ENCODE peak calls at places on chromosomes 12 and 14, in seven cellular contexts. One of them, this sample, is unnamed.

GRCh38 chr12:25942709-25943108 is 15.8 kb upstream of the RASSF8 start:
- DNase-seq in A549: no peak
- DNase-seq in heart right ventricle: no peak
- DNase-seq in endothelial cell of umbilical vein: no peak
- DNase-seq in heart left ventricle: no peak
- DNase-seq in astrocyte of the cerebellum: no peak
- DNase-seq in kidney epithelial cell: no peak
- DNase-seq in this sample: no peak

GRCh38 chr12:71626098-71626497 is 37.5 kb downstream of the ZFC3H1 start:
- DNase-seq in endothelial cell of umbilical vein: peak
- DNase-seq in heart right ventricle: peak
- DNase-seq in A549: no peak
- DNase-seq in heart left ventricle: no peak
- DNase-seq in astrocyte of the cerebellum: no peak
- DNase-seq in kidney epithelial cell: no peak
- DNase-seq in this sample: no peak

GRCh38 chr12:107503129-107503850 is 182.3 kb upstream of the PWP1 start:
- DNase-seq in endothelial cell of umbilical vein: no peak
- DNase-seq in heart left ventricle: no peak
- DNase-seq in A549: no peak
- DNase-seq in astrocyte of the cerebellum: no peak
- DNase-seq in heart right ventricle: no peak
- DNase-seq in kidney epithelial cell: no peak
- DNase-seq in this sample: no peak

GRCh38 chr14:48584031-48584430 is 908.6 kb upstream of the MDGA2 start:
- DNase-seq in heart right ventricle: no peak
- DNase-seq in heart left ventricle: no peak
- DNase-seq in astrocyte of the cerebellum: no peak
- DNase-seq in endothelial cell of umbilical vein: no peak
- DNase-seq in A549: no peak
- DNase-seq in kidney epithelial cell: peak
- DNase-seq in this sample: no peak

GRCh38 chr14:51856897-51857296 is 3.5 kb upstream of the GNG2 start:
- DNase-seq in heart left ventricle: no peak
- DNase-seq in astrocyte of the cerebellum: no peak
- DNase-seq in A549: no peak
- DNase-seq in heart right ventricle: no peak
- DNase-seq in kidney epithelial cell: no peak
- DNase-seq in endothelial cell of umbilical vein: no peak
- DNase-seq in this sample: no peak

GRCh38 chr14:85601246-85601645 is 71.3 kb downstream of the FLRT2 start:
- DNase-seq in kidney epithelial cell: no peak
- DNase-seq in astrocyte of the cerebellum: no peak
- DNase-seq in heart left ventricle: no peak
- DNase-seq in endothelial cell of umbilical vein: no peak
- DNase-seq in heart right ventricle: no peak
- DNase-seq in A549: no peak
- DNase-seq in this sample: no peak

GRCh38 chr14:93011650-93012317 is 88.8 kb downstream of the CHGA start:
- DNase-seq in heart right ventricle: no peak
- DNase-seq in astrocyte of the cerebellum: no peak
- DNase-seq in heart left ventricle: no peak
- DNase-seq in kidney epithelial cell: no peak
- DNase-seq in A549: no peak
- DNase-seq in endothelial cell of umbilical vein: no peak
- DNase-seq in this sample: no peak

GRCh38 chr12:107660230-107660629 is 25.4 kb upstream of the PWP1 start:
- DNase-seq in heart left ventricle: no peak
- DNase-seq in astrocyte of the cerebellum: no peak
- DNase-seq in A549: no peak
- DNase-seq in heart right ventricle: no peak
- DNase-seq in kidney epithelial cell: no peak
- DNase-seq in endothelial cell of umbilical vein: no peak
- DNase-seq in this sample: no peak

GRCh38 chr12:112837629-112838191 is 46.2 kb downstream of the RPH3A start:
- DNase-seq in astrocyte of the cerebellum: no peak
- DNase-seq in A549: peak
- DNase-seq in endothelial cell of umbilical vein: peak
- DNase-seq in kidney epithelial cell: no peak
- DNase-seq in heart right ventricle: no peak
- DNase-seq in heart left ventricle: no peak
- DNase-seq in this sample: no peak

GRCh38 chr12:102950950-102951490 is 6.5 kb upstream of the ASCL1 start:
- DNase-seq in astrocyte of the cerebellum: no peak
- DNase-seq in kidney epithelial cell: no peak
- DNase-seq in A549: no peak
- DNase-seq in endothelial cell of umbilical vein: no peak
- DNase-seq in heart right ventricle: no peak
- DNase-seq in heart left ventricle: no peak
- DNase-seq in this sample: no peak

GRCh38 chr12:25972783-25973182 is 14.3 kb downstream of the RASSF8 start:
- DNase-seq in heart right ventricle: no peak
- DNase-seq in A549: no peak
- DNase-seq in kidney epithelial cell: no peak
- DNase-seq in endothelial cell of umbilical vein: no peak
- DNase-seq in astrocyte of the cerebellum: no peak
- DNase-seq in heart left ventricle: no peak
- DNase-seq in this sample: no peak

GRCh38 chr14:22558221-22558913 is 30.7 kb downstream of the DAD1 start:
- DNase-seq in astrocyte of the cerebellum: no peak
- DNase-seq in heart left ventricle: no peak
- DNase-seq in kidney epithelial cell: no peak
- DNase-seq in endothelial cell of umbilical vein: no peak
- DNase-seq in heart right ventricle: no peak
- DNase-seq in A549: no peak
- DNase-seq in this sample: no peak

GRCh38 chr14:80390911-80391310 is 179.6 kb upstream of the DIO2 start:
- DNase-seq in astrocyte of the cerebellum: no peak
- DNase-seq in A549: peak
- DNase-seq in heart left ventricle: no peak
- DNase-seq in heart right ventricle: no peak
- DNase-seq in kidney epithelial cell: peak
- DNase-seq in endothelial cell of umbilical vein: peak
- DNase-seq in this sample: no peak

GRCh38 chr12:129486931-129487330 is 416.9 kb downstream of the TMEM132D start:
- DNase-seq in A549: no peak
- DNase-seq in astrocyte of the cerebellum: no peak
- DNase-seq in endothelial cell of umbilical vein: no peak
- DNase-seq in heart right ventricle: no peak
- DNase-seq in kidney epithelial cell: no peak
- DNase-seq in heart left ventricle: no peak
- DNase-seq in this sample: no peak

GRCh38 chr14:68377459-68377858 is 415.4 kb downstream of the ZFP36L1 start:
- DNase-seq in kidney epithelial cell: no peak
- DNase-seq in heart left ventricle: peak
- DNase-seq in astrocyte of the cerebellum: no peak
- DNase-seq in endothelial cell of umbilical vein: peak
- DNase-seq in A549: no peak
- DNase-seq in heart right ventricle: peak
- DNase-seq in this sample: peak

GRCh38 chr14:65958664-65959562 is 527.3 kb upstream of the CCDC196 start:
- DNase-seq in endothelial cell of umbilical vein: peak
- DNase-seq in kidney epithelial cell: no peak
- DNase-seq in heart left ventricle: no peak
- DNase-seq in heart right ventricle: no peak
- DNase-seq in A549: peak
- DNase-seq in astrocyte of the cerebellum: no peak
- DNase-seq in this sample: no peak

GRCh38 chr12:26032290-26032689 is 73.8 kb downstream of the RASSF8 start:
- DNase-seq in heart right ventricle: no peak
- DNase-seq in kidney epithelial cell: no peak
- DNase-seq in astrocyte of the cerebellum: no peak
- DNase-seq in endothelial cell of umbilical vein: no peak
- DNase-seq in A549: no peak
- DNase-seq in heart left ventricle: no peak
- DNase-seq in this sample: no peak

GRCh38 chr12:28963554-28963953 is 185.5 kb upstream of the FAR2 start:
- DNase-seq in astrocyte of the cerebellum: no peak
- DNase-seq in kidney epithelial cell: no peak
- DNase-seq in heart right ventricle: no peak
- DNase-seq in A549: no peak
- DNase-seq in heart left ventricle: no peak
- DNase-seq in endothelial cell of umbilical vein: peak
- DNase-seq in this sample: no peak

GRCh38 chr12:835754-836493 is 83.5 kb downstream of the WNK1 start:
- DNase-seq in heart right ventricle: no peak
- DNase-seq in heart left ventricle: no peak
- DNase-seq in A549: no peak
- DNase-seq in astrocyte of the cerebellum: no peak
- DNase-seq in kidney epithelial cell: no peak
- DNase-seq in endothelial cell of umbilical vein: no peak
- DNase-seq in this sample: no peak

GRCh38 chr12:56677680-56678079 is 10.4 kb downstream of the PTGES3 start:
- DNase-seq in heart left ventricle: no peak
- DNase-seq in heart right ventricle: no peak
- DNase-seq in astrocyte of the cerebellum: no peak
- DNase-seq in kidney epithelial cell: no peak
- DNase-seq in endothelial cell of umbilical vein: no peak
- DNase-seq in A549: no peak
- DNase-seq in this sample: no peak

GRCh38 chr12:76341436-76342030 is 6.7 kb downstream of the BBS10 start:
- DNase-seq in endothelial cell of umbilical vein: peak
- DNase-seq in heart right ventricle: no peak
- DNase-seq in A549: no peak
- DNase-seq in astrocyte of the cerebellum: no peak
- DNase-seq in heart left ventricle: no peak
- DNase-seq in kidney epithelial cell: no peak
- DNase-seq in this sample: no peak

GRCh38 chr14:54676822-54677708 is 110.1 kb downstream of the SAMD4A start:
- DNase-seq in heart left ventricle: peak
- DNase-seq in A549: peak
- DNase-seq in heart right ventricle: peak
- DNase-seq in endothelial cell of umbilical vein: peak
- DNase-seq in kidney epithelial cell: peak
- DNase-seq in astrocyte of the cerebellum: peak
- DNase-seq in this sample: no peak

GRCh38 chr12:2719405-2719804 is 75.4 kb upstream of the FKBP4 start:
- DNase-seq in endothelial cell of umbilical vein: no peak
- DNase-seq in heart left ventricle: no peak
- DNase-seq in kidney epithelial cell: no peak
- DNase-seq in A549: no peak
- DNase-seq in astrocyte of the cerebellum: no peak
- DNase-seq in heart right ventricle: no peak
- DNase-seq in this sample: no peak

GRCh38 chr12:113932411-113933196 is 33.5 kb downstream of the RBM19 start:
- DNase-seq in endothelial cell of umbilical vein: peak
- DNase-seq in astrocyte of the cerebellum: peak
- DNase-seq in heart right ventricle: no peak
- DNase-seq in heart left ventricle: no peak
- DNase-seq in kidney epithelial cell: no peak
- DNase-seq in A549: no peak
- DNase-seq in this sample: no peak

GRCh38 chr14:77570706-77571293 is 45.6 kb downstream of the SPTLC2 start:
- DNase-seq in A549: no peak
- DNase-seq in astrocyte of the cerebellum: no peak
- DNase-seq in heart right ventricle: no peak
- DNase-seq in kidney epithelial cell: no peak
- DNase-seq in heart left ventricle: no peak
- DNase-seq in endothelial cell of umbilical vein: no peak
- DNase-seq in this sample: no peak

GRCh38 chr12:65642006-65642695 is 182.1 kb upstream of the HMGA2 start:
- DNase-seq in astrocyte of the cerebellum: no peak
- DNase-seq in kidney epithelial cell: no peak
- DNase-seq in heart right ventricle: no peak
- DNase-seq in A549: no peak
- DNase-seq in heart left ventricle: no peak
- DNase-seq in endothelial cell of umbilical vein: no peak
- DNase-seq in this sample: no peak

GRCh38 chr14:100734031-100734990 is 7.6 kb downstream of the DLK1 start:
- DNase-seq in astrocyte of the cerebellum: no peak
- DNase-seq in heart right ventricle: no peak
- DNase-seq in kidney epithelial cell: no peak
- DNase-seq in heart left ventricle: peak
- DNase-seq in endothelial cell of umbilical vein: no peak
- DNase-seq in A549: no peak
- DNase-seq in this sample: no peak
- H3K4me3 ChIP-seq in astrocyte of the cerebellum: no peak
- H3K4me3 ChIP-seq in heart right ventricle: no peak
- H3K4me3 ChIP-seq in kidney epithelial cell: no peak
- H3K4me3 ChIP-seq in heart left ventricle: no peak
- H3K4me3 ChIP-seq in endothelial cell of umbilical vein: no peak
- H3K4me3 ChIP-seq in A549: no peak
- H3K4me3 ChIP-seq in this sample: no peak

GRCh38 chr14:50272498-50272897 is 39.5 kb downstream of the L2HGDH start:
- DNase-seq in astrocyte of the cerebellum: no peak
- DNase-seq in endothelial cell of umbilical vein: no peak
- DNase-seq in kidney epithelial cell: no peak
- DNase-seq in heart right ventricle: no peak
- DNase-seq in A549: no peak
- DNase-seq in heart left ventricle: no peak
- DNase-seq in this sample: no peak
- H3K4me3 ChIP-seq in astrocyte of the cerebellum: no peak
- H3K4me3 ChIP-seq in endothelial cell of umbilical vein: no peak
- H3K4me3 ChIP-seq in kidney epithelial cell: no peak
- H3K4me3 ChIP-seq in heart right ventricle: no peak
- H3K4me3 ChIP-seq in A549: no peak
- H3K4me3 ChIP-seq in heart left ventricle: no peak
- H3K4me3 ChIP-seq in this sample: no peak

DNA sequence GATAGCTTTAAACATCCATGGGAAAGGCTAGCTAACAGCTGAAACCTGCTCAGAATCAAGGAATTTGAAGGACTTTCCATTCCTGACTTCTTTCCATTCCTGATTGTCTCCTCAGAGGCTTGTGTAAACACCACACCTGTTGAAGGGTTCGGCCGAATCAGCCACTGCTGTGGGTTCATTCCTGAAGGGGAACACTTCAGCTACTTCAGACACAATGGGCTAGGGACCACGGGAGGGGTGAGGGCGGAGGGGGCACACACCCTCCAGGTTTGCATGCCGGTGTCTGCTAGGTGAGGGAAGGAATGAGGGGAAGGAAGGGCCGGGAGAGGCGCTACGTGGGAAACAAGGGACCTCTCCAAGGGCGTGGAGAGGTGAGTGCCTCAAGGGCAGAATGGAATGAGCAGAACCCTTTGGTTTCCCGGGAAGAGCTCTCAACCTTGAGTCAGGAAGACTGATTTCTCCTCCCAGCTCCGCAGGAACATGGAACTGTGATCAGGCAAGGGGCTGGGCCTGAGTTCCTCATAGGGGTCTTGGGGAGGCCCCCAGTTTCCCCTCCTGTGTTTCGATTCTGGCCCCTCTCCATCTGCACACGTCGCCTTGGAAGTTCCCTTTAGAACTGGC is 1.4 kb downstream of the GPRC5A start:
- DNase-seq in kidney epithelial cell: no peak
- DNase-seq in A549: no peak
- DNase-seq in endothelial cell of umbilical vein: no peak
- DNase-seq in astrocyte of the cerebellum: no peak
- DNase-seq in heart right ventricle: no peak
- DNase-seq in heart left ventricle: no peak
- DNase-seq in this sample: no peak
- H3K4me3 ChIP-seq in kidney epithelial cell: peak
- H3K4me3 ChIP-seq in A549: peak
- H3K4me3 ChIP-seq in endothelial cell of umbilical vein: no peak
- H3K4me3 ChIP-seq in astrocyte of the cerebellum: peak
- H3K4me3 ChIP-seq in heart right ventricle: no peak
- H3K4me3 ChIP-seq in heart left ventricle: no peak
- H3K4me3 ChIP-seq in this sample: peak

DNA sequence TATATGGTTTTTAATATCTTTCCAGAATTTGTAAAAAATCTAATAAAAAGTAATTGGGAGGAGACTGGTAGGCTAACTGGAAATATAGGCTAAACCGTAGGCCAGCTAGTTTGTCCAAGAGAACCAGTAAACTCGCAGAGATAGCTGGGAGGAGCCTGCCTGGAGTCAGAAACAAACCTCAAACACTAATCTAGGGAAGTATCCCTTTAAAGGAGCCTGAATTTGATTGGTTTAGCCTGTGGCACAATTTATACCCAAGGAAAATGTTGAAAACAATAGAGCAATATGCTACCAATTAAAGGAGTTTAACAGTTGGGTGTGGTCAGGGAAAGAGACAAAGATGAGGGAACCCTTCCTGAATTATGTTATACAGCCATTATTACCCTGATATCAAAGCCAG is 109.6 kb downstream of the EML5 start:
- DNase-seq in A549: no peak
- DNase-seq in heart right ventricle: no peak
- DNase-seq in endothelial cell of umbilical vein: no peak
- DNase-seq in kidney epithelial cell: no peak
- DNase-seq in astrocyte of the cerebellum: no peak
- DNase-seq in heart left ventricle: no peak
- DNase-seq in this sample: no peak
- H3K4me3 ChIP-seq in A549: no peak
- H3K4me3 ChIP-seq in heart right ventricle: no peak
- H3K4me3 ChIP-seq in endothelial cell of umbilical vein: no peak
- H3K4me3 ChIP-seq in kidney epithelial cell: no peak
- H3K4me3 ChIP-seq in astrocyte of the cerebellum: no peak
- H3K4me3 ChIP-seq in heart left ventricle: no peak
- H3K4me3 ChIP-seq in this sample: no peak